ENCODE peak calls at places on chromosome 14, in seven cellular contexts. H, A, X, Y, C, O and D are unnamed samples.
A peak's percentile ranks its signal among the peaks of the same experiment; 100 is the strongest.

GRCh38 chr14:20578325-20578724 is 9.5 kb downstream of the RNASE11 start:
- DNase-seq in H (no peak), Y (no peak), A (no peak), X (no peak), O (no peak), C (no peak), D (no peak)

GRCh38 chr14:60339571-60339970 is 90.5 kb downstream of the PPM1A start:
- DNase-seq in O (no peak), C (no peak), A (no peak), X (no peak), Y (no peak), H (no peak), D (no peak)

GRCh38 chr14:105067140-105067968 is 2.1 kb upstream of the GPR132 start:
- DNase-seq in A (peak; percentile 83), H (no peak), X (peak; percentile 69), C (no peak), O (no peak), Y (no peak), D (no peak)

GRCh38 chr14:35406811-35407630 is 2.5 kb upstream of the NFKBIA start:
- DNase-seq in X (no peak), H (peak; percentile 72), C (peak; percentile 60), Y (no peak), O (peak; percentile 87), A (no peak), D (peak; percentile 86)

GRCh38 chr14:51020024-51020710 is 74.7 kb downstream of the TRIM9 start:
- DNase-seq in A (no peak), H (no peak), X (no peak), C (no peak), O (peak; percentile 99), Y (no peak), D (peak; percentile 84)

GRCh38 chr14:53509227-53509822 is 356.2 kb upstream of the DDHD1 start:
- DNase-seq in H (no peak), Y (peak; percentile 92), X (no peak), O (no peak), C (no peak), A (no peak), D (no peak)

GRCh38 chr14:74248036-74248435 is 8.8 kb downstream of the VSX2 start:
- DNase-seq in Y (no peak), X (no peak), H (no peak), A (no peak), O (no peak), C (no peak), D (no peak)

GRCh38 chr14:51604078-51604477 is 47.6 kb upstream of the FRMD6 start:
- DNase-seq in A (no peak), O (no peak), Y (no peak), C (no peak), H (no peak), X (no peak), D (no peak)

GRCh38 chr14:72962829-72963312 is 36.6 kb downstream of the DCAF4 start:
- DNase-seq in X (no peak), C (peak; percentile 43), A (no peak), H (peak; percentile 44), Y (no peak), O (peak; percentile 11), D (no peak)

GRCh38 chr14:92785601-92786426 is 8.3 kb upstream of the GOLGA5 start:
- DNase-seq in A (no peak), C (no peak), Y (no peak), X (no peak), O (no peak), H (peak; percentile 79), D (no peak)

GRCh38 chr14:29521526-29522137 is 406.0 kb downstream of the PRKD1 start:
- DNase-seq in C (peak; percentile 29), Y (no peak), H (peak; percentile 5), A (no peak), X (no peak), O (no peak), D (no peak)

GRCh38 chr14:76918176-76918750 is 92.1 kb downstream of the LRRC74A start:
- DNase-seq in C (no peak), A (no peak), X (no peak), Y (peak; percentile 93), O (peak; percentile 68), H (peak; percentile 59), D (peak; percentile 79)

GRCh38 chr14:59358105-59358504 is 107.1 kb downstream of the GPR135 start:
- DNase-seq in H (no peak), Y (no peak), A (no peak), C (peak; percentile 62), X (no peak), O (no peak), D (no peak)